ENCODE peak calls at places on chromosomes 1 and 21, in ten cellular contexts. T is heart right ventricle; X is H9; Y is right cardiac atrium; D is activated CD4-positive, alpha-beta memory T cell treated with anti-CD3 and anti-CD28 coated beads, Interleukin-2, amount 10 ng/mL, durations not matched to agents 7 days and 5 days; M is NCI-H2081; H is RWPE1; B is RKO; A is HS-27A; R is germinal center. V is an unnamed sample.
A peak's percentile ranks its signal among the peaks of the same experiment; 100 is the strongest.

GRCh38 chr1:219312967-219313366 is 139.3 kb downstream of the LYPLAL1 start:
- DNase-seq in T (no peak), X (no peak), Y (no peak), D (no peak), M (no peak), H (no peak), B (no peak), A (no peak), R (no peak), V (no peak)

GRCh38 chr1:30234091-30234490 is 489.3 kb downstream of the MATN1 start:
- DNase-seq in T (no peak), X (no peak), Y (no peak), D (no peak), M (no peak), H (no peak), B (no peak), A (no peak), R (no peak), V (no peak)

GRCh38 chr1:161313554-161314200 is 504 bp upstream of the SDHC start:
- DNase-seq in T (no peak), X (no peak), Y (no peak), D (no peak), M (no peak), H (no peak), B (no peak), A (no peak), R (no peak), V (no peak)

GRCh38 chr1:116909511-116910378 is at the start of gene PTGFRN:
- DNase-seq in T (peak; percentile 78), X (peak; percentile 64), Y (peak; percentile 92), D (peak; percentile 17), M (peak; percentile 64), H (peak; percentile 71), B (peak; percentile 51), A (no peak), R (no peak), V (peak; percentile 86)

GRCh38 chr1:236287757-236288619 is 6.2 kb upstream of the ERO1B start:
- DNase-seq in T (no peak), X (peak; percentile 84), Y (no peak), D (no peak), M (peak; percentile 88), H (no peak), B (peak; percentile 49), A (no peak), R (no peak), V (no peak)

GRCh38 chr1:25064465-25065238 is 134.6 kb upstream of the RUNX3 start:
- DNase-seq in T (no peak), X (no peak), Y (no peak), D (peak; percentile 30), M (no peak), H (no peak), B (no peak), A (no peak), R (no peak), V (no peak)

GRCh38 chr1:29800522-29800956 is 564.2 kb downstream of the PTPRU start:
- DNase-seq in T (no peak), X (no peak), Y (no peak), D (no peak), M (no peak), H (peak; percentile 32), B (no peak), A (no peak), R (no peak), V (no peak)

GRCh38 chr1:8847990-8848389 is 30.5 kb downstream of the ENO1 start:
- DNase-seq in T (no peak), X (no peak), Y (no peak), D (no peak), M (peak; percentile 40), H (no peak), B (no peak), A (no peak), R (no peak), V (no peak)

GRCh38 chr1:33872681-33873080 is 8.8 kb downstream of the HMGB4 start:
- DNase-seq in T (no peak), X (no peak), Y (no peak), D (no peak), M (no peak), H (no peak), B (no peak), A (no peak), R (no peak), V (no peak)

GRCh38 chr1:48776400-48777218 is at the start of gene BEND5:
- DNase-seq in T (peak; percentile 53), X (peak; percentile 81), Y (peak; percentile 79), D (no peak), M (peak; percentile 91), H (no peak), B (no peak), A (no peak), R (peak; percentile 77), V (peak; percentile 72)

GRCh38 chr21:15749045-15749867 is 19.5 kb downstream of the USP25 start:
- DNase-seq in T (no peak), X (no peak), Y (no peak), D (no peak), M (peak; percentile 35), H (no peak), B (no peak), A (no peak), R (no peak), V (no peak)

GRCh38 chr1:179104851-179105250 is 23.0 kb downstream of the TOR3A start:
- DNase-seq in T (no peak), X (no peak), Y (no peak), D (no peak), M (no peak), H (no peak), B (no peak), A (no peak), R (no peak), V (no peak)

GRCh38 chr1:228347181-228347580 is 59.5 kb downstream of the TRIM11 start:
- DNase-seq in T (no peak), X (no peak), Y (no peak), D (no peak), M (no peak), H (no peak), B (no peak), A (no peak), R (no peak), V (peak; percentile 36)

GRCh38 chr1:111743679-111744101 is 4.5 kb upstream of the INKA2 start:
- DNase-seq in T (no peak), X (no peak), Y (peak; percentile 70), D (no peak), M (no peak), H (no peak), B (no peak), A (peak; percentile 82), R (no peak), V (no peak)

GRCh38 chr1:39406533-39407478 is 84.6 kb upstream of the BMP8A start:
- DNase-seq in T (no peak), X (no peak), Y (no peak), D (no peak), M (no peak), H (no peak), B (no peak), A (no peak), R (no peak), V (no peak)

GRCh38 chr1:244647819-244648218 is 5.1 kb upstream of the DESI2 start:
- DNase-seq in T (no peak), X (peak; percentile 36), Y (no peak), D (no peak), M (no peak), H (no peak), B (no peak), A (no peak), R (no peak), V (no peak)

GRCh38 chr1:243213045-243213787 is 41.9 kb downstream of the CEP170 start:
- DNase-seq in T (no peak), X (no peak), Y (no peak), D (no peak), M (no peak), H (no peak), B (peak; percentile 2), A (no peak), R (no peak), V (no peak)

GRCh38 chr21:42336065-42336464 is 14.7 kb downstream of the TFF2 start:
- DNase-seq in T (no peak), X (peak; percentile 85), Y (no peak), D (peak; percentile 1), M (no peak), H (no peak), B (no peak), A (no peak), R (no peak), V (no peak)

GRCh38 chr1:7856345-7856744 is 3.5 kb upstream of the UTS2 start:
- DNase-seq in T (no peak), X (no peak), Y (no peak), D (no peak), M (no peak), H (no peak), B (no peak), A (no peak), R (peak; percentile 6), V (no peak)

GRCh38 chr1:77536813-77537212 is 145.6 kb downstream of the ZZZ3 start:
- DNase-seq in T (no peak), X (no peak), Y (no peak), D (no peak), M (no peak), H (peak; percentile 88), B (peak; percentile 83), A (peak; percentile 96), R (no peak), V (no peak)

GRCh38 chr21:29219165-29219770 is 79.5 kb upstream of the BACH1 start:
- DNase-seq in T (no peak), X (no peak), Y (no peak), D (no peak), M (no peak), H (no peak), B (no peak), A (no peak), R (no peak), V (no peak)

GRCh38 chr1:60765204-60765603 is 317.2 kb upstream of the NFIA start:
- DNase-seq in T (no peak), X (peak; percentile 45), Y (no peak), D (no peak), M (peak; percentile 27), H (peak; percentile 20), B (peak; percentile 38), A (peak; percentile 7), R (no peak), V (no peak)

V was measured in Right ventricle myocardium superior.